ENCODE peak calls at places on chromosomes 7 and 10, in five cellular contexts. L, Z, K, Y and O are unnamed samples.

GRCh38 chr7:91869661-91870060 is 10.8 kb downstream of the MTERF1 start:
- DNase-seq in Z (no peak), L (no peak), Y (no peak), K (no peak), O (no peak)

GRCh38 chr10:70321897-70322890 is 38.4 kb upstream of the NPFFR1 start:
- DNase-seq in L (no peak), Z (no peak), Y (no peak), K (no peak), O (no peak)

GRCh38 chr10:24944512-24945255 is 7.7 kb downstream of the PRTFDC1 start:
- DNase-seq in Z (no peak), L (no peak), K (no peak), Y (no peak), O (no peak)

GRCh38 chr7:69817096-69817495 is 218.8 kb downstream of the AUTS2 start:
- DNase-seq in Z (no peak), K (no peak), Y (no peak), L (no peak), O (no peak)

GRCh38 chr10:26556756-26557640 is 118.9 kb downstream of the APBB1IP start:
- DNase-seq in L (peak), Z (no peak), K (no peak), Y (peak), O (peak)

GRCh38 chr7:151744656-151745055 is 132.3 kb downstream of the PRKAG2 start:
- DNase-seq in Z (no peak), Y (no peak), L (no peak), K (no peak), O (no peak)

GRCh38 chr7:16850772-16851466 is 30.9 kb downstream of the AGR3 start:
- DNase-seq in K (no peak), L (no peak), Y (no peak), Z (no peak), O (no peak)

GRCh38 chr10:54614062-54614461 is 187.0 kb downstream of the PCDH15 start:
- DNase-seq in Z (no peak), Y (no peak), L (no peak), K (no peak), O (no peak)

GRCh38 chr10:71582019-71582418 is 137.6 kb downstream of the C10orf105 start:
- DNase-seq in Y (no peak), K (no peak), Z (no peak), L (peak), O (no peak)

GRCh38 chr7:101659706-101660105 is 30.6 kb upstream of the MYL10 start:
- DNase-seq in L (no peak), Y (no peak), K (no peak), Z (no peak), O (no peak)

GRCh38 chr10:70649526-70649925 is 22.8 kb upstream of the ADAMTS14 start:
- DNase-seq in L (no peak), Z (no peak), K (no peak), Y (no peak), O (no peak)

GRCh38 chr7:43456200-43456599 is 126.7 kb upstream of the STK17A start:
- DNase-seq in L (peak), Y (no peak), Z (no peak), K (no peak), O (no peak)

GRCh38 chr7:80977751-80978150 is 58.9 kb upstream of the SEMA3C start:
- DNase-seq in Y (no peak), K (no peak), Z (no peak), L (no peak), O (no peak)

GRCh38 chr10:121844537-121844936 is 83.3 kb downstream of the ATE1 start:
- DNase-seq in K (no peak), Y (no peak), L (no peak), Z (no peak), O (no peak)

DNA sequence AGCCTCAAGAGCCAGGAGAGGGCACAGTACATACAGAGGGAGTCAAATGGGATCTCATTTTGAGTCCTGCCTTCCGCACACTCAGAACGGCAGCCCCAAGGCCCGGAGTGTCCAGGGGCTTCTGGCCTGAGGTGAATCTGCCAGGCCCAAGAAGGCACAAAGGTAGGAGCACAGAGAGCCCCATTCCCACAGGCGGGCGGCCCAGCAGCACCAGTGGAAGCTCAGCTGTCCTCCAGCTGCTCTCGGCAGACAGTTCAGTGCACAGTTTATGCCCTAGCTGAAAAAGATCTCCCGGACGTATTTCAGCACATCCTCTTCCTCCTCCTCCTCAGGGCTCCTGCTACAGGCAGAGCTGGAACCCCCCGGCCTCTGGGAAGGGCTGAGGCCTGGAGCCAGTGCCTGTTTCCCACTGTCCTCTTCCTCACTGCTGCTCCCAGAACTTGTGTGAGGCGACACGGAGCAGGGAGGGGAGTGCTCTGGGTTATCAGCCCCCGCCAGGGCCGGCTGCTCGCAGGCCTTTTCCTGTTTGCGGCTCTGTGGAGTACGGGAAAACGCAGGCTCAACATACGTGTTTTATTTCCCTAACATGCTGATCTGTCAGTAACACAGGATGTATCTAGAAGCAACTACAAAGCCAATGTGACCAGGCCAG is 4.0 kb downstream of the CYREN start:
- DNase-seq in K (no peak), Z (no peak), L (no peak), Y (no peak), O (no peak)
- H3K27ac ChIP-seq in K (peak), Z (no peak), L (no peak), Y (no peak), O (peak)

GRCh38 chr10:12165992-12166775 is 29.5 kb downstream of the NUDT5 start:
- DNase-seq in Z (no peak), K (no peak), Y (no peak), L (no peak), O (no peak)
- H3K27ac ChIP-seq in Z (no peak), K (no peak), Y (no peak), L (peak), O (no peak)

GRCh38 chr10:97849491-97850402 is at the start of gene GOLGA7B:
- DNase-seq in Z (no peak), Y (peak), K (no peak), L (peak), O (peak)

GRCh38 chr10:97852277-97852676 is 2.6 kb downstream of the GOLGA7B start:
- DNase-seq in Z (no peak), Y (no peak), K (no peak), L (no peak), O (no peak)

GRCh38 chr10:97853006-97853405 is 3.4 kb downstream of the GOLGA7B start:
- DNase-seq in Z (no peak), Y (no peak), K (no peak), L (no peak), O (no peak)

GRCh38 chr10:97850446-97850845 is 803 bp downstream of the GOLGA7B start:
- DNase-seq in K (no peak), Z (no peak), Y (no peak), L (peak), O (no peak)

GRCh38 chr10:97851341-97852001 is 1.8 kb downstream of the GOLGA7B start:
- DNase-seq in K (no peak), Y (no peak), L (no peak), Z (no peak), O (peak)
- H3K27ac ChIP-seq in K (no peak), Y (no peak), L (no peak), Z (no peak), O (no peak)

GRCh38 chr7:47787249-47788069 is 160.8 kb downstream of the PKD1L1 start:
- DNase-seq in L (no peak), Y (no peak), Z (no peak), K (no peak), O (no peak)
- H3K27ac ChIP-seq in L (no peak), Y (no peak), Z (no peak), K (peak), O (no peak)